ENCODE peak calls at places on chromosomes 12 and 14, in four cellular contexts. O is body of pancreas, N is PC-3, B is endothelial cell. X is an unnamed sample.

GRCh38 chr12:124391340-124392261 is 96.7 kb downstream of the RFLNA start:
- DNase-seq in O (no peak), N (peak; percentile 80), B (no peak), X (peak; percentile 39)

GRCh38 chr12:128840862-128841468 is 12.3 kb upstream of the GLT1D1 start:
- DNase-seq in N (no peak), B (no peak), O (no peak), X (no peak)

GRCh38 chr12:116372815-116373214 is 95.3 kb upstream of the MED13L start:
- DNase-seq in O (no peak), N (no peak), B (no peak), X (no peak)

GRCh38 chr14:26255213-26255612 is 342.6 kb downstream of the NOVA1 start:
- DNase-seq in N (peak; percentile 37), B (no peak), O (no peak), X (no peak)

GRCh38 chr12:88266851-88267360 is 124.8 kb downstream of the TMTC3 start:
- DNase-seq in B (no peak), N (no peak), O (no peak), X (no peak)

GRCh38 chr12:11650279-11650696 is 814 bp downstream of the ETV6 start:
- DNase-seq in B (peak; percentile 53), N (no peak), O (peak; percentile 39), X (peak; percentile 25)

GRCh38 chr14:61177279-61178225 is 103.6 kb downstream of the TMEM30B start:
- DNase-seq in N (peak; percentile 49), O (no peak), B (no peak), X (peak; percentile 20)

GRCh38 chr12:67650127-67650495 is 1.6 kb downstream of the DYRK2 start:
- DNase-seq in B (no peak), O (peak; percentile 40), N (no peak), X (peak; percentile 48)

GRCh38 chr14:54105898-54106297 is 149.3 kb upstream of the BMP4 start:
- DNase-seq in O (no peak), B (no peak), N (peak; percentile 100), X (peak; percentile 70)

GRCh38 chr12:56676851-56677601 is 11.1 kb downstream of the PTGES3 start:
- DNase-seq in N (no peak), B (no peak), O (no peak), X (no peak)

GRCh38 chr12:6336859-6337744 is 4.8 kb downstream of the TNFRSF1A start:
- DNase-seq in O (no peak), B (no peak), N (no peak), X (no peak)

GRCh38 chr12:124399622-124400021 is 104.7 kb downstream of the RFLNA start:
- DNase-seq in B (peak; percentile 61), N (peak; percentile 51), O (no peak), X (peak; percentile 44)

GRCh38 chr14:72598328-72598727 is 295.6 kb downstream of the DPF3 start:
- DNase-seq in N (no peak), O (no peak), B (no peak), X (no peak)

GRCh38 chr14:95071649-95072256 is 85.6 kb downstream of the DICER1 start:
- DNase-seq in N (no peak), B (no peak), O (no peak), X (no peak)

GRCh38 chr14:88562532-88562830 is 356 bp upstream of the ZC3H14 start:
- DNase-seq in N (no peak), O (no peak), B (no peak), X (no peak)

GRCh38 chr12:31732926-31733548 is 4.2 kb upstream of the AMN1 start:
- DNase-seq in O (no peak), B (no peak), N (peak; percentile 91), X (peak; percentile 68)

GRCh38 chr12:54958048-54958658 is 26.4 kb downstream of the TESPA1 start:
- DNase-seq in O (peak; percentile 50), N (peak; percentile 87), B (peak; percentile 55), X (peak; percentile 60)

GRCh38 chr12:95789126-95790024 is 1.2 kb downstream of the NTN4 start:
- DNase-seq in N (peak; percentile 38), B (peak; percentile 18), O (peak; percentile 65), X (peak; percentile 80)
- TF ChIP-seq CTCF in N (no peak), B (no peak), O (no peak), X (no peak)

GRCh38 chr14:105980224-105980623 is 453.8 kb downstream of the TMEM121 start:
- DNase-seq in B (no peak), N (no peak), O (no peak), X (no peak)

GRCh38 chr14:105979446-105979845 is 453.1 kb downstream of the TMEM121 start:
- DNase-seq in N (no peak), B (no peak), O (no peak), X (no peak)

GRCh38 chr14:105971593-105972500 is 445.5 kb downstream of the TMEM121 start:
- DNase-seq in B (no peak), O (no peak), N (no peak), X (no peak)

GRCh38 chr14:105978618-105979295 is 452.4 kb downstream of the TMEM121 start:
- DNase-seq in B (no peak), N (no peak), O (no peak), X (no peak)

DNA sequence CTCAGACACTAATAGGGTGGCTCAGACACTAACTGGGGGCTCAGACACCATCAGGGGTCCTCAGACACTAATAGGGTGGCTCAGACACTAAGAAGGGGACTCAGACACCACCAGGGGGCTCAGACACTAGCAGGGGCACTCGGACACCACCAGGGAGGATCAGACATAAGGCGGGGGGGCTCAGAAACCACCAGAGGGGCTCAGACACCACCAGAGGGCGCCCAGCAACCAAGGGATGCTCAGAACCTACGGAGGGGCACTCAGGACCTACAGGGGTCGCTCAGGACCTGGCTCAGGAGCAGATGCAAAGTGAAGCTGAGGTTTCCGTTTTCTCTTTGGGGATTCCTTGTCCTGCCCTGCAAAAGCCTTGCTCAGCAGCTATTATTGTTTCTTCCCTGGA is 448.5 kb downstream of the TMEM121 start:
- DNase-seq in B (no peak), N (no peak), O (no peak), X (peak; percentile 41)
- TF ChIP-seq CTCF in B (no peak), N (no peak), O (peak; percentile 8), X (peak; percentile 24)

GRCh38 chr14:52950898-52951729 is at the start of gene FERMT2:
- DNase-seq in B (peak; percentile 95), O (peak; percentile 90), N (peak; percentile 83), X (peak; percentile 91)
- TF ChIP-seq CTCF in B (no peak), O (no peak), N (no peak), X (no peak)

GRCh38 chr12:40714636-40715035 is 22.4 kb downstream of the CNTN1 start:
- DNase-seq in N (no peak), B (no peak), O (no peak), X (no peak)
- TF ChIP-seq CTCF in N (no peak), B (no peak), O (no peak), X (no peak)

GRCh38 chr12:71942259-71942658 is 3.6 kb downstream of the TPH2 start:
- DNase-seq in N (no peak), O (no peak), B (no peak), X (no peak)

GRCh38 chr12:71948390-71948789 is 9.7 kb downstream of the TPH2 start:
- DNase-seq in B (no peak), O (no peak), N (no peak), X (no peak)

GRCh38 chr12:71947645-71948105 is 9.0 kb downstream of the TPH2 start:
- DNase-seq in O (no peak), N (peak; percentile 63), B (peak; percentile 53), X (peak; percentile 69)

GRCh38 chr12:71945121-71945520 is 6.5 kb downstream of the TPH2 start:
- DNase-seq in N (no peak), O (no peak), B (no peak), X (no peak)

DNA sequence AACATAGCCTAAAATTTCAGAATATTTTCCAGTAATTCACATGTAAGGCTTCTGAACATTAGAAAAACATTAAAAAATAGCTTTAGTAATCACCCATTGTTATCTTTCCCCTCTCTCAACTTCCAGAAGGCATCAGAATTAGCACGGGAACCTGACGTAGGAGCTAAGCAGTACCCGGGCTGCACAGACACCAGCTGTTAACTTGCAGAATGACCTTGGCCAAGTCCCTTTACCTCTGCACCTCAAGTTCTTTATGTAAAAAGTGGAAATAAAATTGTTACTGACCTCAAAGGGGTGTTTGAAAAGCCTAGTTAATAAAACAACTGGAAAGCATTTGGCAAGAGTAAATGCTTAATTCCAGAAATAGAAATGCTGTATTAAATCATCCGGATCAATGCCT is 7.2 kb downstream of the TPH2 start:
- DNase-seq in N (no peak), B (no peak), O (no peak), X (no peak)
- TF ChIP-seq CTCF in N (no peak), B (no peak), O (no peak), X (no peak)

GRCh38 chr14:64467131-64467530 is 1.8 kb downstream of the AKAP5 start:
- DNase-seq in B (no peak), O (no peak), N (no peak), X (no peak)

GRCh38 chr14:64465208-64465821 is at the start of gene AKAP5:
- DNase-seq in N (peak; percentile 53), B (peak; percentile 86), O (peak; percentile 54), X (peak; percentile 69)

GRCh38 chr14:64463873-64464272 is 1.4 kb upstream of the AKAP5 start:
- DNase-seq in N (no peak), B (no peak), O (no peak), X (no peak)

GRCh38 chr14:64464695-64465094 is 604 bp upstream of the AKAP5 start:
- DNase-seq in B (no peak), O (no peak), N (peak; percentile 25), X (no peak)

GRCh38 chr14:64465856-64466554 is 706 bp downstream of the AKAP5 start:
- DNase-seq in O (no peak), N (peak; percentile 50), B (peak; percentile 49), X (peak; percentile 9)
- TF ChIP-seq CTCF in O (no peak), N (no peak), B (no peak), X (no peak)

DNA sequence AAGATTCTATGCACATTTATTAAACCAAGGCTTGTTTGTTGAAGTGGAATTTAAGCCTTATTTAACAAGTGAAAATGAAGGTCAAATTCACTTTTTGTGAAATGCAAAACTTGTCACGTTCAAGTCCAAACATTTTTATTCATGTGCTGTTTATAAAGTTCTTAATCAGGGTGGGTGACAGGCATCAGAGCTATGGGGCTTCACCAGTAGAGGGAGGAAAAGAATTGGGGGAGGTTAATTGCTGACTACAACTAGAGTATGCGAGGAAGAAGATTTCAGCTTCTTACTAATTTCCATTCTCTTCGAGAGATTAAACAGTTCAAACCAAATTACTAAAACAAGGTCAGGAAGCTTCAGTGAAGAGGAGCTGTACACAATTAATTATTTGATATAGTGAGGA is 9.7 kb downstream of the MOK start:
- DNase-seq in B (no peak), O (no peak), N (peak; percentile 53), X (no peak)
- TF ChIP-seq CTCF in B (no peak), O (no peak), N (peak; percentile 63), X (no peak)

X was measured in Calu3.